ENCODE peak calls at places on chromosomes 13 and 19, in nine cellular contexts. K is WTC11, B is adipocyte, Q is NCI-H2081, V is neuronal stem cell, O is GM12892, M is NCI-H748 treated with DMSO at 0.1 percent for 48 hours, C is HAP-1, N is PC-3. Z is an unnamed sample.

GRCh38 chr13:41452462-41452861 is 4.9 kb upstream of the RGCC start:
- DNase-seq in K (no peak), B (no peak), Q (no peak), V (no peak), O (no peak), M (no peak), C (no peak), N (no peak), Z (no peak)

GRCh38 chr19:7216373-7216902 is 77.8 kb downstream of the INSR start:
- DNase-seq in K (no peak), B (no peak), Q (no peak), V (no peak), O (no peak), M (no peak), C (no peak), N (no peak), Z (no peak)

GRCh38 chr19:46603195-46603637 is 2.1 kb downstream of the CALM3 start:
- DNase-seq in K (no peak), B (peak), Q (no peak), V (no peak), O (no peak), M (no peak), C (no peak), N (no peak), Z (no peak)

GRCh38 chr19:10612515-10613119 is 12.7 kb upstream of the SLC44A2 start:
- DNase-seq in K (no peak), B (no peak), Q (no peak), V (no peak), O (no peak), M (no peak), C (no peak), N (no peak), Z (no peak)

GRCh38 chr13:113789167-113789566 is 30.1 kb downstream of the TMEM255B start:
- DNase-seq in K (no peak), B (no peak), Q (no peak), V (no peak), O (no peak), M (no peak), C (no peak), N (no peak), Z (no peak)

GRCh38 chr13:60398949-60399589 is 2.0 kb downstream of the TDRD3 start:
- DNase-seq in K (no peak), B (no peak), Q (no peak), V (no peak), O (no peak), M (no peak), C (no peak), N (no peak), Z (no peak)

GRCh38 chr13:79434578-79434977 is 28.5 kb upstream of the RBM26 start:
- DNase-seq in K (no peak), B (peak), Q (no peak), V (no peak), O (no peak), M (no peak), C (peak), N (no peak), Z (no peak)

GRCh38 chr19:1221141-1221903 is 15.7 kb downstream of the STK11 start:
- DNase-seq in K (peak), B (no peak), Q (no peak), V (no peak), O (no peak), M (no peak), C (no peak), N (peak), Z (no peak)

GRCh38 chr19:17847538-17848366 is at the start of gene JAK3:
- DNase-seq in K (peak), B (peak), Q (no peak), V (peak), O (peak), M (no peak), C (peak), N (no peak), Z (peak)

GRCh38 chr19:56643460-56643763 is 453 bp downstream of the SMIM17 start:
- DNase-seq in K (no peak), B (no peak), Q (no peak), V (no peak), O (no peak), M (no peak), C (no peak), N (no peak), Z (no peak)

GRCh38 chr13:101751488-101751887 is 299.0 kb downstream of the ITGBL1 start:
- DNase-seq in K (no peak), B (peak), Q (peak), V (no peak), O (no peak), M (peak), C (peak), N (peak), Z (peak)

GRCh38 chr13:56900549-56901279 is 240.0 kb upstream of the PRR20A start:
- DNase-seq in K (no peak), B (no peak), Q (no peak), V (no peak), O (no peak), M (no peak), C (no peak), N (no peak), Z (no peak)

GRCh38 chr13:95226932-95227718 is 74.1 kb downstream of the ABCC4 start:
- DNase-seq in K (no peak), B (no peak), Q (no peak), V (no peak), O (no peak), M (no peak), C (no peak), N (no peak), Z (no peak)

GRCh38 chr13:99191336-99191899 is 9.2 kb upstream of the UBAC2 start:
- DNase-seq in K (no peak), B (no peak), Q (no peak), V (no peak), O (no peak), M (no peak), C (no peak), N (no peak), Z (no peak)

GRCh38 chr13:97535619-97536018 is 101.7 kb downstream of the RAP2A start:
- DNase-seq in K (no peak), B (no peak), Q (no peak), V (no peak), O (no peak), M (no peak), C (no peak), N (peak), Z (no peak)